ENCODE peak calls at places on chromosomes 6 and 20, in four cellular contexts. V, J, N and A are unnamed samples.

GRCh38 chr20:32358883-32359632 is 927 bp downstream of the ASXL1 start:
- DNase-seq in V (peak; percentile 54), N (no peak), J (peak; percentile 91), A (peak; percentile 47)

GRCh38 chr20:51083447-51083846 is 60.5 kb upstream of the KCNG1 start:
- DNase-seq in V (no peak), N (no peak), J (no peak), A (no peak)

GRCh38 chr6:17334265-17334664 is 53.1 kb downstream of the RBM24 start:
- DNase-seq in J (no peak), V (no peak), N (no peak), A (no peak)

GRCh38 chr6:104003803-104004516 is 855.8 kb downstream of the HACE1 start:
- DNase-seq in J (no peak), N (no peak), V (no peak), A (no peak)

GRCh38 chr20:52731086-52731485 is 241.1 kb upstream of the TSHZ2 start:
- DNase-seq in J (no peak), V (no peak), N (no peak), A (no peak)

GRCh38 chr20:13256606-13257005 is 35.5 kb downstream of the ISM1 start:
- DNase-seq in J (no peak), N (no peak), V (no peak), A (no peak)

GRCh38 chr6:84929212-84929611 is 164.8 kb upstream of the TBX18 start:
- DNase-seq in J (no peak), V (no peak), N (no peak), A (no peak)

GRCh38 chr6:5143625-5144311 is 58.6 kb downstream of the PPP1R3G start:
- DNase-seq in J (peak; percentile 77), V (peak; percentile 73), N (peak; percentile 27), A (peak; percentile 49)

GRCh38 chr20:51411867-51412266 is 130.7 kb downstream of the NFATC2 start:
- DNase-seq in N (no peak), V (no peak), J (no peak), A (no peak)

GRCh38 chr6:138944412-138944811 is 43.6 kb downstream of the REPS1 start:
- DNase-seq in V (no peak), N (no peak), J (no peak), A (no peak)

GRCh38 chr20:62123450-62124118 is 1.3 kb downstream of the LSM14B start:
- DNase-seq in V (peak; percentile 20), J (no peak), N (no peak), A (no peak)

GRCh38 chr6:4964675-4965336 is 39.0 kb downstream of the RPP40 start:
- DNase-seq in J (no peak), V (no peak), N (no peak), A (no peak)

GRCh38 chr6:1481326-1481725 is 92.0 kb downstream of the FOXF2 start:
- DNase-seq in N (no peak), J (no peak), V (no peak), A (no peak)

GRCh38 chr6:16624631-16625299 is 136.5 kb downstream of the ATXN1 start:
- DNase-seq in V (no peak), N (no peak), J (no peak), A (no peak)

GRCh38 chr6:47308674-47309325 is 905 bp downstream of the TNFRSF21 start:
- DNase-seq in V (peak; percentile 13), N (no peak), J (peak; percentile 27), A (no peak)

GRCh38 chr6:116101298-116101718 is 655 bp downstream of the NT5DC1 start:
- DNase-seq in V (no peak), J (peak; percentile 59), N (no peak), A (no peak)

GRCh38 chr20:51221791-51222408 is 199.0 kb upstream of the KCNG1 start:
- DNase-seq in N (no peak), J (no peak), V (no peak), A (no peak)

GRCh38 chr6:3849681-3850450 is 693 bp downstream of the FAM50B start:
- DNase-seq in V (no peak), N (no peak), J (no peak), A (no peak)

GRCh38 chr20:20680991-20681508 is 31.4 kb downstream of the RALGAPA2 start:
- DNase-seq in N (no peak), V (peak; percentile 91), J (no peak), A (no peak)

GRCh38 chr6:56524891-56525703 is 117.6 kb downstream of the DST start:
- DNase-seq in N (no peak), V (no peak), J (no peak), A (no peak)

GRCh38 chr6:123415844-123416468 is 220.8 kb downstream of the TRDN start:
- DNase-seq in J (peak; percentile 32), N (no peak), V (peak; percentile 30), A (peak; percentile 1)

GRCh38 chr6:20266851-20267608 is 54.8 kb upstream of the MBOAT1 start:
- DNase-seq in J (peak; percentile 55), V (no peak), N (peak; percentile 12), A (peak; percentile 17)

GRCh38 chr6:134519456-134519855 is 201.5 kb upstream of the SGK1 start:
- DNase-seq in V (peak; percentile 80), N (peak; percentile 4), J (no peak), A (no peak)

GRCh38 chr20:31602779-31603441 is 2.2 kb upstream of the ID1 start:
- DNase-seq in V (peak; percentile 81), N (peak; percentile 51), J (no peak), A (no peak)

GRCh38 chr6:87909849-87910248 is 137.8 kb upstream of the SPACA1 start:
- DNase-seq in N (no peak), V (no peak), J (no peak), A (no peak)

GRCh38 chr20:39946053-39946810 is 742.8 kb downstream of the MAFB start:
- DNase-seq in J (no peak), N (no peak), V (no peak), A (no peak)

GRCh38 chr6:26183581-26184408 is 96.6 kb downstream of the HFE start:
- DNase-seq in N (peak; percentile 84), V (peak; percentile 32), J (no peak), A (no peak)

GRCh38 chr20:59977086-59977485 is 18.9 kb downstream of the CDH26 start:
- DNase-seq in N (no peak), J (no peak), V (no peak), A (no peak)

GRCh38 chr20:53444386-53444785 is 149.3 kb downstream of the ZNF217 start:
- DNase-seq in N (no peak), J (no peak), V (no peak), A (no peak)

GRCh38 chr20:46694484-46694883 is 5.2 kb upstream of the TP53RK start:
- DNase-seq in J (peak; percentile 39), N (peak; percentile 27), V (peak; percentile 62), A (no peak)

GRCh38 chr6:30490031-30490876 is 945 bp downstream of the HLA-E start:
- DNase-seq in N (peak; percentile 31), J (peak; percentile 90), V (peak; percentile 62), A (no peak)

GRCh38 chr6:122207794-122208193 is 191.7 kb upstream of the HSF2 start:
- DNase-seq in N (no peak), V (no peak), J (no peak), A (no peak)

GRCh38 chr20:1524004-1524403 is 32.8 kb upstream of the SIRPB2 start:
- DNase-seq in V (peak; percentile 82), N (no peak), J (no peak), A (no peak)
- TF ChIP-seq SPI1 in V (peak; percentile 99), N (peak; percentile 98), J (peak; percentile 87), A (peak; percentile 95)

DNA sequence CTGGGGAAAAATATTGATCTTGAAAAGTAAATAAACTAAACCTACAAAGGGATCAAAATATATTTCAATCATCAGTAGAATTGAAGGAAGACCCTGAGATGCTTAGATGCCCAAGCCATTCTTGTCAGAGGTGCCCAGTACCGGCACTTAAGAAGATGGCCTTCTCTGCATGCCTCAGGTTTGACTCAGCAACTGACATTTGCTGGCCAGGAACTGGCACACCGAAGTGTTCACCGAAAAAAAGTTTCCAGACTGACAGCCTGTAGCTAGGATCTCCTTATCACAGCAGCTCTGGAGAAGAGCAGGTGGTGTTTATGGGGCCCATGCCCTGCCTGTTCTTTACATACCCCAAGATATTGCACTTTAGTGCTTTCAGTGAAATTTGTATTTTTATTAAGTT is 203.2 kb downstream of the MOXD1 start:
- DNase-seq in J (no peak), N (no peak), V (no peak), A (no peak)
- TF ChIP-seq SPI1 in J (no peak), N (no peak), V (no peak), A (no peak)

GRCh38 chr6:149028767-149029405 is 282.1 kb downstream of the UST start:
- DNase-seq in N (peak; percentile 72), V (peak; percentile 68), J (peak; percentile 74), A (no peak)
- TF ChIP-seq SPI1 in N (no peak), V (no peak), J (no peak), A (no peak)

GRCh38 chr6:110063864-110064263 is 85.8 kb downstream of the GPR6 start:
- DNase-seq in V (no peak), N (no peak), J (no peak), A (no peak)
- TF ChIP-seq SPI1 in V (no peak), N (no peak), J (no peak), A (no peak)

GRCh38 chr20:9088556-9088955 is 19.7 kb downstream of the PLCB4 start:
- DNase-seq in J (no peak), V (no peak), N (no peak), A (no peak)
- TF ChIP-seq SPI1 in J (no peak), V (no peak), N (no peak), A (no peak)

DNA sequence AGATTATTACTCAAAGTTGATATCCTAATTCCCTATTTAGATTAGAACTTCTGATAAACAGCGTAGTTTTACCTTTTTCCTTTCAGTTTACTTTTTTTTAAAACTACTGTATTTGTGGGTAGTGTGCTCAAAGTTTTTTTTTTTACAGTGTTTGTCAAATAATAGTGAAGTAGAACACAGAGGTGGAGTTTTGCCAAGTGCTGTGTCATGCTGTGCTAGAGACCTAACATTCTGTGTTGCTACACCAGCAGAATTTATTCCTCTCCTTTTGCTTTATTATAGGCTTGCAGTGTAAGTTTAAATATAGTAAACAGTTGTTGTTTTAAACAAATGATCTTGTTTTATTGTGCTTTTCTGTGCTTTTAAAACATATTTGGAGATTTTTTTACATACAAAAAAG is 125.4 kb downstream of the HIVEP1 start:
- DNase-seq in V (peak; percentile 16), N (no peak), J (no peak), A (no peak)
- TF ChIP-seq SPI1 in V (no peak), N (no peak), J (no peak), A (no peak)